ENCODE peak calls at places on chromosomes 4 and X, in eight cellular contexts. Y, N, V, C, K, X, D and P are unnamed samples. For H3K4me1 and H3K9me3, the result is how much of the 10 kb centered on the place peaks cover.

GRCh38 chrX:120308959-120309872 is 2.0 kb downstream of the TMEM255A start:
- DNase-seq in Y (peak), N (peak), V (peak), C (peak), K (peak), X (peak), D (peak), P (peak)

GRCh38 chr4:98746936-98747658 is 88.7 kb upstream of the TSPAN5 start:
- DNase-seq in Y (no peak), N (no peak), V (no peak), C (no peak), K (no peak), X (no peak), D (no peak), P (no peak)

GRCh38 chrX:121307441-121307840 is 260.0 kb downstream of the GLUD2 start:
- DNase-seq in Y (no peak), N (no peak), V (no peak), C (peak), K (no peak), X (no peak), D (no peak), P (no peak)

GRCh38 chrX:107729558-107730297 is 45.9 kb downstream of the TSC22D3 start:
- DNase-seq in Y (no peak), N (no peak), V (peak), C (no peak), K (no peak), X (no peak), D (no peak), P (no peak)

GRCh38 chr4:123452585-123452984 is 56.0 kb downstream of the SPRY1 start:
- DNase-seq in Y (peak), N (peak), V (peak), C (peak), K (peak), X (no peak), D (no peak), P (no peak)

GRCh38 chr4:119103263-119103662 is 32.4 kb upstream of the MYOZ2 start:
- DNase-seq in Y (peak), N (peak), V (peak), C (peak), K (peak), X (no peak), D (no peak), P (peak)

GRCh38 chrX:140664939-140665338 is 44.6 kb upstream of the LINC00632 start:
- DNase-seq in Y (no peak), N (peak), V (no peak), C (peak), K (no peak), X (no peak), D (no peak), P (no peak)

GRCh38 chrX:97405031-97405685 is 521.5 kb downstream of the RPA4 start:
- DNase-seq in Y (no peak), N (no peak), V (no peak), C (no peak), K (no peak), X (no peak), D (no peak), P (no peak)

GRCh38 chr4:52107745-52108144 is 56.6 kb downstream of the SPATA18 start:
- DNase-seq in Y (no peak), N (no peak), V (no peak), C (peak), K (no peak), X (no peak), D (no peak), P (no peak)

GRCh38 chr4:39686997-39687396 is 10.9 kb upstream of the UBE2K start:
- DNase-seq in Y (no peak), N (no peak), V (no peak), C (no peak), K (no peak), X (no peak), D (no peak), P (no peak)

GRCh38 chr4:53956053-53956452 is 108.4 kb downstream of the CHIC2 start:
- DNase-seq in Y (no peak), N (no peak), V (no peak), C (no peak), K (no peak), X (no peak), D (no peak), P (no peak)

GRCh38 chr4:6128221-6128871 is 72.0 kb downstream of the JAKMIP1 start:
- DNase-seq in Y (no peak), N (no peak), V (no peak), C (no peak), K (no peak), X (no peak), D (no peak), P (no peak)

GRCh38 chr4:24980064-24980690 is 50.6 kb downstream of the LGI2 start:
- DNase-seq in Y (peak), N (peak), V (peak), C (peak), K (no peak), X (no peak), D (peak), P (no peak)

GRCh38 chrX:153478746-153479145 is 8.4 kb upstream of the HAUS7 start:
- DNase-seq in Y (no peak), N (no peak), V (no peak), C (no peak), K (no peak), X (no peak), D (no peak), P (no peak)

GRCh38 chr4:163256680-163257343 is 75.6 kb downstream of the NPY1R start:
- DNase-seq in Y (no peak), N (no peak), V (no peak), C (no peak), K (no peak), X (no peak), D (no peak), P (no peak)

GRCh38 chrX:110964761-110965160 is 131.2 kb upstream of the PAK3 start:
- DNase-seq in Y (no peak), N (no peak), V (no peak), C (no peak), K (no peak), X (no peak), D (no peak), P (no peak)

GRCh38 chr4:164700471-164700870 is 53.5 kb upstream of the SMIM31 start:
- DNase-seq in Y (no peak), N (peak), V (no peak), C (no peak), K (no peak), X (no peak), D (no peak), P (peak)

GRCh38 chr4:7192252-7193039 is at the start of gene SORCS2:
- DNase-seq in Y (peak), N (peak), V (peak), C (peak), K (peak), X (peak), D (peak), P (peak)

GRCh38 chr4:150010525-150011126 is 67.6 kb upstream of the DCLK2 start:
- DNase-seq in Y (peak), N (peak), V (no peak), C (peak), K (no peak), X (no peak), D (no peak), P (no peak)

GRCh38 chrX:88613338-88613737 is 133.7 kb upstream of the CPXCR1 start:
- DNase-seq in Y (no peak), N (peak), V (no peak), C (peak), K (no peak), X (no peak), D (no peak), P (no peak)

GRCh38 chrX:140933056-140933455 is 69.3 kb upstream of the SPANXB1 start:
- DNase-seq in Y (no peak), N (peak), V (no peak), C (no peak), K (no peak), X (no peak), D (no peak), P (no peak)

GRCh38 chrX:129932792-129933321 is 26.9 kb downstream of the UTP14A start:
- DNase-seq in Y (peak), N (peak), V (peak), C (peak), K (peak), X (peak), D (no peak), P (peak)

GRCh38 chr4:152430507-152430906 is 105.4 kb downstream of the FBXW7 start:
- DNase-seq in Y (no peak), N (no peak), V (no peak), C (no peak), K (no peak), X (no peak), D (no peak), P (no peak)

GRCh38 chr4:137545461-137545861 is 13.2 kb upstream of the PCDH18 start:
- DNase-seq in Y (no peak), N (peak), V (no peak), C (peak), K (no peak), X (no peak), D (no peak), P (no peak)

GRCh38 chr4:99875073-99875472 is 19.2 kb downstream of the LAMTOR3 start:
- DNase-seq in Y (no peak), N (no peak), V (no peak), C (no peak), K (no peak), X (no peak), D (no peak), P (no peak)

GRCh38 chr4:89661490-89661889 is 175.5 kb downstream of the SNCA start:
- DNase-seq in Y (no peak), N (no peak), V (no peak), C (peak), K (no peak), X (no peak), D (no peak), P (no peak)

GRCh38 chr4:142815834-142816233 is 30.3 kb downstream of the INPP4B start:
- DNase-seq in Y (no peak), N (peak), V (no peak), C (peak), K (no peak), X (no peak), D (no peak), P (no peak)

GRCh38 chr4:95293014-95293413 is 255.8 kb downstream of the UNC5C start:
- DNase-seq in Y (no peak), N (no peak), V (no peak), C (no peak), K (no peak), X (no peak), D (no peak), P (no peak)

GRCh38 chrX:11899091-11899490 is 141.1 kb downstream of the MSL3 start:
- DNase-seq in Y (no peak), N (peak), V (no peak), C (no peak), K (no peak), X (no peak), D (no peak), P (no peak)

GRCh38 chr4:77127837-77128621 is 29.0 kb upstream of the CCNG2 start:
- DNase-seq in Y (no peak), N (no peak), V (no peak), C (no peak), K (no peak), X (no peak), D (no peak), P (no peak)

GRCh38 chrX:120468825-120469525 is at the start of gene LAMP2:
- DNase-seq in Y (peak), N (peak), V (peak), C (peak), K (peak), X (peak), D (peak), P (peak)

GRCh38 chr4:2834001-2834921 is 9.4 kb upstream of the ADD1 start:
- DNase-seq in Y (peak), N (no peak), V (no peak), C (no peak), K (peak), X (peak), D (no peak), P (peak)

GRCh38 chrX:151167791-151168345 is 8.5 kb upstream of the GPR50 start:
- DNase-seq in Y (no peak), N (no peak), V (no peak), C (no peak), K (no peak), X (no peak), D (no peak), P (no peak)

DNA sequence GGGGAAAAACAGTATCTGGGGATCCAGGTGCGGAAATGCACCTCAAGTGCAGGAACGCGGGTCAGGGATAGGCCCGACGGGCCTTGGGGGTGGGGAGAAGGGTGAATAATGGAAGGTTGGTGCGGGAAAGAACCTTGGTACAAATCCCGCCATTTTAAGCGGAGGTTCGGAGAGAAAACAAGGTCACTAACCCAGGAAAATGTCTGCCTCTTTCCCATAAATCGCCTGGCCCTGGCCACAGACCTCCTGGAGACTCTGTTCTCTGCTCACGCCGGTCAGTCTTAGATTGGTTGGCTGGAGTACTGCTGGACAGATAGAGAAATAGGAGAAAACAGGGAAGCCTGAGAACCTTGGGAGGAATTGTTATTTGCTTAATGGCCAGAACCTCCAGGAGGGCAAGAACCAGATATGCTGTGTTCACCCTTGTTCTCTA is 897 bp upstream of the FBXL5 start:
- DNase-seq in Y (no peak), N (no peak), V (no peak), C (no peak), K (no peak), X (no peak), D (no peak), P (no peak)
- H3K4me3 ChIP-seq in Y (peak), N (peak), V (peak), C (peak), K (peak), X (peak), D (peak), P (no peak)

GRCh38 chr4:113561758-113562157 is 199.8 kb downstream of the CAMK2D start:
- DNase-seq in Y (no peak), N (no peak), V (no peak), C (no peak), K (no peak), X (no peak), D (no peak), P (no peak)

GRCh38 chr4:113561092-113561491 is 200.4 kb downstream of the CAMK2D start:
- DNase-seq in Y (no peak), N (no peak), V (no peak), C (no peak), K (no peak), X (no peak), D (no peak), P (no peak)

GRCh38 chr4:113560579-113560978 is 201.0 kb downstream of the CAMK2D start:
- DNase-seq in Y (no peak), N (no peak), V (no peak), C (peak), K (no peak), X (no peak), D (no peak), P (no peak)

GRCh38 chr4:113556382-113557134 is 205.0 kb downstream of the CAMK2D start:
- DNase-seq in Y (no peak), N (no peak), V (no peak), C (no peak), K (peak), X (no peak), D (no peak), P (no peak)

DNA sequence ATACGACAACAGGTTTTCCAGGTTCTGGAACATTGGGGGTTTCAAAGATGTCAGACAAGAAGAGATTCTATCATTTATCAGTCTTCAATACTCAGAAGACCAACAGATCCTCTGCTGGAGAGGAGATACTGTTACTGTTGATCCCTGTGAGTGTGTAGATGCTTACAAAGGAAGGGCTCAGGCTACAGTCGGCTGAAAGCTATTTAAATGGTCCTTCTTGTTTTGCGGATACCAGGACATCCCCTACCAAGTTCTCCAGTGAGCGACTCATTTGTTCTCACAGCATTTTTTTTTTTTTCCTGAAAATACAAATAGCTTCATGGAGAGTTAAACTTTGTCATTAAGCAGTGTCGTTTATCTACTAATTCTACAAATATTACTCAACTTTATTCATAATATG is 201.6 kb downstream of the CAMK2D start:
- DNase-seq in Y (no peak), N (no peak), V (no peak), C (no peak), K (no peak), X (no peak), D (no peak), P (no peak)
- H3K4me1 ChIP-seq in Y (under half), N (under half), V (under half), C (under half), K (under half), X (under half), D (under half), P (under half)

DNA sequence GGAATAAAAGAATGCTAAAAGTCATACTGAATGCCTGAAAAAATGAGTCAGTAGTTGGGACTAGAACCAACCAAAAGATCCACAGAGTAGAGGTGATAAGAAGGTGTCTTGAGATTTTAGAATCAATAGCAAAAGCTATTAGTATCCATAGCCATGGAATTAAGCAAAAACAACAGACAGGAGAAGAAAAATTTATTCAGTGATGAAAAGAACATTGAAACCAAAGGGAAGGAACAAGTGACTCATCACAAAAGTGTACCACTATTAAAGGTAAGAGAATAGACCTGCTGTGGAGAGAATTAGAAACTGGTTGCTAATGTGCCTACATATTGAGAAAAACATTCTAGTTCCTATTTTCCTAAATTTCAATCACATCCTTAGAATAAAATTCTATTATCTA is 182.0 kb upstream of the NEIL3 start:
- DNase-seq in Y (no peak), N (no peak), V (no peak), C (no peak), K (no peak), X (no peak), D (no peak), P (no peak)
- H3K9me3 ChIP-seq in Y (under half), N (under half), V (under half), C (under half), K (under half), X (under half), D (under half), P (under half)

GRCh38 chr4:26493461-26493860 is 3.2 kb upstream of the CCKAR start:
- DNase-seq in Y (no peak), N (no peak), V (no peak), C (no peak), K (no peak), X (no peak), D (no peak), P (no peak)

GRCh38 chr4:26490980-26491284 is 648 bp upstream of the CCKAR start:
- DNase-seq in Y (no peak), N (no peak), V (no peak), C (no peak), K (no peak), X (no peak), D (no peak), P (no peak)

GRCh38 chr4:26489101-26489669 is 1.1 kb downstream of the CCKAR start:
- DNase-seq in Y (no peak), N (no peak), V (no peak), C (no peak), K (no peak), X (no peak), D (no peak), P (no peak)

GRCh38 chr4:26491449-26492170 is 1.3 kb upstream of the CCKAR start:
- DNase-seq in Y (no peak), N (no peak), V (no peak), C (no peak), K (no peak), X (no peak), D (no peak), P (no peak)

DNA sequence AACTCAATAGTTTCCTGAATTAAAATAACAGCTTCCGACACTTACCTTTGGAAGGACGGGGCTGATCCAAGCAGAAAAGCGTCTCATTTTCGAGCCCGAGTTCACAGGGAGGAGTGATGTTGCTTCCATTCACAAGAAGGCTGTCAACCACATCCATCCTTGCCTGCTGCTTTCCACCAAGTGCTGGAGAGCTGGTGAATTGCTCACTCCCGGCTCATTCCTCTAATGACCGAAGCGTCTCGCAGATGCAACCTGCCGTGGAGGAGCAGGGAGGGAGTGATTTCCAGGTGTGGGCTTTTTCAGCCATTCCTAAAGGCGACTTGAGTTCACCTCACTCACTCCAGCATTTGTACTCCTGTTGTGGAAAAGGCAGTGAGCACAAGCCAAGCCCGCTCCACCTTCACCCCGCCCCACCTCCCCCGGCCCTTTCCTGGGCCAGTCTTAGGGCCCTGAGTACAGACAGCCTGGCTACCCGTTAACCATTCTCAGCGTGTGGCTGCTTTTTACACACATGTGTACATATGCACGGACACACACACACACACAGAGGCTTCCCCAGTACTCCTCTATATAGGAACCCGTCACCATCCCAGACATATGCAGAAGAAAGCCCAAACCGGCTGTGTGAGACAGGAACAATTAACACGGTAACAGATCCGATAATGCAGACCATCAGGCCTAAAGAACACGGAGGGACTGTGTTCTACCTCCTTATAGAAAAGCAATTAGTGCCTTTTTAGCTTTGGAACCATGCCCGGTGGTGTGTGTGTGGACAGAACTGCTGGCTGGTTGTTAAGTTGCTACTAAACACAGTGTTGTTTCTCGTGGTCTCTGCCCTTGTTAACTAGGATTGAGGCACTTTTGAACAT is at the start of gene CCKAR:
- DNase-seq in Y (no peak), N (no peak), V (no peak), C (no peak), K (no peak), X (no peak), D (no peak), P (no peak)
- H3K4me3 ChIP-seq in Y (no peak), N (no peak), V (no peak), C (no peak), K (no peak), X (no peak), D (no peak), P (no peak)

DNA sequence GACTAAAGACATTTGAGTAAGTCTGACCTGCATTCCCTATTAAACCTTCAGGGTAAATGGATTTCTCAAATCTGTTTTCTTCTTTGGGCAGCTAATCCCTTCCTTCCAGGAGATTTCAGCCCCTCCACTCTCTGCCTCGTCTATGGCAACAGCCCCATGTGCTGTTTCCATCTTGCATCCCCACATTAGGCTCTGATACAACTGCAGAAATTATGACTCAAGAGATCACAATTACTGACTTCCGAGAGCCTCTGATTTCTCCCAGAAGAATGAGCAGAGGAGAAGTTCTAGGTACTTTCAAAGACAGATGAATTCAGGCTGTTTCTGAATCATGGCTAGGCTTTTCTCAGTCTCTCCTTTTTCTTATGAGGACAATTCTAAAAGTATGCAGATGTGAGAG is 38.7 kb downstream of the RAI2 start:
- DNase-seq in Y (no peak), N (no peak), V (no peak), C (peak), K (no peak), X (no peak), D (no peak), P (no peak)
- H3K4me1 ChIP-seq in Y (under half), N (under half), V (under half), C (under half), K (under half), X (under half), D (under half), P (under half)

GRCh38 chr4:172736046-172736445 is 432.6 kb upstream of the GALNT7 start:
- DNase-seq in Y (no peak), N (no peak), V (no peak), C (no peak), K (no peak), X (no peak), D (no peak), P (no peak)
- H3K9me3 ChIP-seq in Y (under half), N (under half), V (under half), C (under half), K (under half), X (under half), D (under half), P (under half)